ENCODE peak calls at places on chromosome 17, in four cellular contexts. One of them, this sample, is unnamed.
A peak's percentile ranks its signal among the peaks of the same experiment; 100 is the strongest.

GRCh38 chr17:67672592-67672991 is 45.1 kb upstream of the NOL11 start:
- DNase-seq in kidney: no peak
- DNase-seq in LHCN-M2: no peak
- DNase-seq in lower lobe of right lung: no peak
- DNase-seq in this sample: no peak

GRCh38 chr17:61833536-61834203 is 29.7 kb downstream of the BRIP1 start:
- DNase-seq in kidney: no peak
- DNase-seq in LHCN-M2: peak; percentile 73
- DNase-seq in lower lobe of right lung: no peak
- DNase-seq in this sample: no peak

GRCh38 chr17:3964203-3965122 is at the start of gene ATP2A3:
- DNase-seq in kidney: peak; percentile 80
- DNase-seq in LHCN-M2: no peak
- DNase-seq in lower lobe of right lung: peak; percentile 61
- DNase-seq in this sample: no peak

GRCh38 chr17:48759288-48759687 is 30.7 kb upstream of the HOXB13 start:
- DNase-seq in kidney: no peak
- DNase-seq in LHCN-M2: peak; percentile 26
- DNase-seq in lower lobe of right lung: no peak
- DNase-seq in this sample: no peak

GRCh38 chr17:29677139-29677834 is 54.6 kb upstream of the CORO6 start:
- DNase-seq in kidney: no peak
- DNase-seq in LHCN-M2: peak; percentile 95
- DNase-seq in lower lobe of right lung: no peak
- DNase-seq in this sample: no peak

GRCh38 chr17:59372138-59372751 is 40.8 kb downstream of the YPEL2 start:
- DNase-seq in kidney: no peak
- DNase-seq in LHCN-M2: peak; percentile 48
- DNase-seq in lower lobe of right lung: no peak
- DNase-seq in this sample: peak; percentile 82

GRCh38 chr17:67696347-67696746 is 21.4 kb upstream of the NOL11 start:
- DNase-seq in kidney: no peak
- DNase-seq in LHCN-M2: no peak
- DNase-seq in lower lobe of right lung: no peak
- DNase-seq in this sample: no peak

GRCh38 chr17:7590743-7591142 is 849 bp upstream of the SOX15 start:
- DNase-seq in kidney: peak; percentile 43
- DNase-seq in LHCN-M2: peak; percentile 67
- DNase-seq in lower lobe of right lung: no peak
- DNase-seq in this sample: no peak

GRCh38 chr17:36149296-36149820 is 27.1 kb downstream of the TBC1D3B start:
- DNase-seq in kidney: no peak
- DNase-seq in LHCN-M2: peak; percentile 35
- DNase-seq in lower lobe of right lung: no peak
- DNase-seq in this sample: peak; percentile 80

This sample was measured in G401.